ENCODE peak calls at places on chromosome 6, in six cellular contexts. One of them, this sample, is unnamed.

GRCh38 chr6:112214749-112215269 is 39.6 kb downstream of the LAMA4 start:
- DNase-seq in NCI-H510A treated with DMSO at 0.1 percent for 48 hours: no peak
- DNase-seq in frontal cortex: no peak
- DNase-seq in WTC11: no peak
- DNase-seq in stomach: no peak
- DNase-seq in endothelial cell of umbilical vein: peak
- DNase-seq in this sample: no peak

GRCh38 chr6:35295036-35295435 is 2.6 kb upstream of the DEF6 start:
- DNase-seq in NCI-H510A treated with DMSO at 0.1 percent for 48 hours: no peak
- DNase-seq in frontal cortex: no peak
- DNase-seq in WTC11: no peak
- DNase-seq in stomach: no peak
- DNase-seq in endothelial cell of umbilical vein: no peak
- DNase-seq in this sample: no peak

GRCh38 chr6:107214655-107215054 is 99.3 kb upstream of the BEND3 start:
- DNase-seq in NCI-H510A treated with DMSO at 0.1 percent for 48 hours: no peak
- DNase-seq in frontal cortex: no peak
- DNase-seq in WTC11: no peak
- DNase-seq in stomach: no peak
- DNase-seq in endothelial cell of umbilical vein: no peak
- DNase-seq in this sample: no peak

GRCh38 chr6:118284736-118285360 is 263.2 kb upstream of the PLN start:
- DNase-seq in NCI-H510A treated with DMSO at 0.1 percent for 48 hours: peak
- DNase-seq in frontal cortex: no peak
- DNase-seq in WTC11: no peak
- DNase-seq in stomach: no peak
- DNase-seq in endothelial cell of umbilical vein: peak
- DNase-seq in this sample: no peak

GRCh38 chr6:148724428-148724827 is 22.4 kb upstream of the UST start:
- DNase-seq in NCI-H510A treated with DMSO at 0.1 percent for 48 hours: no peak
- DNase-seq in frontal cortex: no peak
- DNase-seq in WTC11: no peak
- DNase-seq in stomach: no peak
- DNase-seq in endothelial cell of umbilical vein: no peak
- DNase-seq in this sample: no peak

GRCh38 chr6:90285611-90286381 is 10.8 kb downstream of the BACH2 start:
- DNase-seq in NCI-H510A treated with DMSO at 0.1 percent for 48 hours: peak
- DNase-seq in frontal cortex: peak
- DNase-seq in WTC11: peak
- DNase-seq in stomach: peak
- DNase-seq in endothelial cell of umbilical vein: peak
- DNase-seq in this sample: no peak

GRCh38 chr6:129544892-129545612 is 164.9 kb downstream of the ARHGAP18 start:
- DNase-seq in NCI-H510A treated with DMSO at 0.1 percent for 48 hours: no peak
- DNase-seq in frontal cortex: no peak
- DNase-seq in WTC11: no peak
- DNase-seq in stomach: no peak
- DNase-seq in endothelial cell of umbilical vein: no peak
- DNase-seq in this sample: no peak

GRCh38 chr6:117613920-117614535 is 11.7 kb upstream of the GOPC start:
- DNase-seq in NCI-H510A treated with DMSO at 0.1 percent for 48 hours: no peak
- DNase-seq in frontal cortex: no peak
- DNase-seq in WTC11: no peak
- DNase-seq in stomach: no peak
- DNase-seq in endothelial cell of umbilical vein: no peak
- DNase-seq in this sample: no peak

GRCh38 chr6:98787401-98787800 is 47.0 kb upstream of the POU3F2 start:
- DNase-seq in NCI-H510A treated with DMSO at 0.1 percent for 48 hours: no peak
- DNase-seq in frontal cortex: no peak
- DNase-seq in WTC11: no peak
- DNase-seq in stomach: no peak
- DNase-seq in endothelial cell of umbilical vein: no peak
- DNase-seq in this sample: no peak

GRCh38 chr6:83314693-83315092 is 116.2 kb downstream of the ME1 start:
- DNase-seq in NCI-H510A treated with DMSO at 0.1 percent for 48 hours: no peak
- DNase-seq in frontal cortex: no peak
- DNase-seq in WTC11: no peak
- DNase-seq in stomach: no peak
- DNase-seq in endothelial cell of umbilical vein: no peak
- DNase-seq in this sample: no peak

GRCh38 chr6:170279977-170280688 is 10.7 kb downstream of the DLL1 start:
- DNase-seq in NCI-H510A treated with DMSO at 0.1 percent for 48 hours: peak
- DNase-seq in frontal cortex: no peak
- DNase-seq in WTC11: peak
- DNase-seq in stomach: peak
- DNase-seq in endothelial cell of umbilical vein: peak
- DNase-seq in this sample: no peak

GRCh38 chr6:4910060-4910746 is 93.6 kb downstream of the RPP40 start:
- DNase-seq in NCI-H510A treated with DMSO at 0.1 percent for 48 hours: peak
- DNase-seq in frontal cortex: no peak
- DNase-seq in WTC11: no peak
- DNase-seq in stomach: peak
- DNase-seq in endothelial cell of umbilical vein: no peak
- DNase-seq in this sample: no peak

GRCh38 chr6:5996701-5997419 is 9.9 kb downstream of the NRN1 start:
- DNase-seq in NCI-H510A treated with DMSO at 0.1 percent for 48 hours: no peak
- DNase-seq in frontal cortex: peak
- DNase-seq in WTC11: peak
- DNase-seq in stomach: no peak
- DNase-seq in endothelial cell of umbilical vein: peak
- DNase-seq in this sample: no peak

GRCh38 chr6:132190097-132190814 is 211.0 kb downstream of the MOXD1 start:
- DNase-seq in NCI-H510A treated with DMSO at 0.1 percent for 48 hours: no peak
- DNase-seq in frontal cortex: no peak
- DNase-seq in WTC11: no peak
- DNase-seq in stomach: no peak
- DNase-seq in endothelial cell of umbilical vein: peak
- DNase-seq in this sample: no peak

GRCh38 chr6:121627761-121628160 is 192.3 kb downstream of the GJA1 start:
- DNase-seq in NCI-H510A treated with DMSO at 0.1 percent for 48 hours: no peak
- DNase-seq in frontal cortex: no peak
- DNase-seq in WTC11: no peak
- DNase-seq in stomach: no peak
- DNase-seq in endothelial cell of umbilical vein: no peak
- DNase-seq in this sample: no peak

GRCh38 chr6:24357336-24358218 is at the start of gene DCDC2:
- DNase-seq in NCI-H510A treated with DMSO at 0.1 percent for 48 hours: peak
- DNase-seq in frontal cortex: peak
- DNase-seq in WTC11: peak
- DNase-seq in stomach: peak
- DNase-seq in endothelial cell of umbilical vein: no peak
- DNase-seq in this sample: no peak

GRCh38 chr6:138956244-138956924 is 31.7 kb downstream of the REPS1 start:
- DNase-seq in NCI-H510A treated with DMSO at 0.1 percent for 48 hours: no peak
- DNase-seq in frontal cortex: no peak
- DNase-seq in WTC11: no peak
- DNase-seq in stomach: no peak
- DNase-seq in endothelial cell of umbilical vein: no peak
- DNase-seq in this sample: no peak

GRCh38 chr6:30722280-30723112 is 2.3 kb downstream of the TUBB start:
- DNase-seq in NCI-H510A treated with DMSO at 0.1 percent for 48 hours: peak
- DNase-seq in frontal cortex: peak
- DNase-seq in WTC11: peak
- DNase-seq in stomach: peak
- DNase-seq in endothelial cell of umbilical vein: peak
- DNase-seq in this sample: peak

GRCh38 chr6:75922226-75922625 is 150.2 kb downstream of the IMPG1 start:
- DNase-seq in NCI-H510A treated with DMSO at 0.1 percent for 48 hours: no peak
- DNase-seq in frontal cortex: no peak
- DNase-seq in WTC11: no peak
- DNase-seq in stomach: no peak
- DNase-seq in endothelial cell of umbilical vein: no peak
- DNase-seq in this sample: no peak

GRCh38 chr6:6806793-6807518 is 218.4 kb downstream of the LY86 start:
- DNase-seq in NCI-H510A treated with DMSO at 0.1 percent for 48 hours: no peak
- DNase-seq in frontal cortex: no peak
- DNase-seq in WTC11: no peak
- DNase-seq in stomach: peak
- DNase-seq in endothelial cell of umbilical vein: no peak
- DNase-seq in this sample: no peak

GRCh38 chr6:148711833-148712653 is 34.8 kb upstream of the UST start:
- DNase-seq in NCI-H510A treated with DMSO at 0.1 percent for 48 hours: no peak
- DNase-seq in frontal cortex: no peak
- DNase-seq in WTC11: no peak
- DNase-seq in stomach: no peak
- DNase-seq in endothelial cell of umbilical vein: no peak
- DNase-seq in this sample: no peak

GRCh38 chr6:24401458-24401857 is 1.3 kb upstream of the MRS2 start:
- DNase-seq in NCI-H510A treated with DMSO at 0.1 percent for 48 hours: no peak
- DNase-seq in frontal cortex: no peak
- DNase-seq in WTC11: peak
- DNase-seq in stomach: no peak
- DNase-seq in endothelial cell of umbilical vein: no peak
- DNase-seq in this sample: no peak

GRCh38 chr6:24060982-24061754 is 64.8 kb upstream of the NRSN1 start:
- DNase-seq in NCI-H510A treated with DMSO at 0.1 percent for 48 hours: no peak
- DNase-seq in frontal cortex: no peak
- DNase-seq in WTC11: no peak
- DNase-seq in stomach: no peak
- DNase-seq in endothelial cell of umbilical vein: no peak
- DNase-seq in this sample: no peak

GRCh38 chr6:16498237-16498636 is 259.9 kb downstream of the GMPR start:
- DNase-seq in NCI-H510A treated with DMSO at 0.1 percent for 48 hours: no peak
- DNase-seq in frontal cortex: no peak
- DNase-seq in WTC11: no peak
- DNase-seq in stomach: no peak
- DNase-seq in endothelial cell of umbilical vein: no peak
- DNase-seq in this sample: no peak

GRCh38 chr6:128641701-128642100 is 121.3 kb upstream of the PTPRK start:
- DNase-seq in NCI-H510A treated with DMSO at 0.1 percent for 48 hours: no peak
- DNase-seq in frontal cortex: no peak
- DNase-seq in WTC11: no peak
- DNase-seq in stomach: no peak
- DNase-seq in endothelial cell of umbilical vein: no peak
- DNase-seq in this sample: no peak

This sample was measured in D721Med.